ENCODE peak calls at places on chromosomes 2 and 18, in ten cellular contexts. Z is mammary epithelial cell, K is NB4, V is right lobe of liver, R is MM.1S, G is tibial nerve, Y is colonic mucosa, I is psoas muscle, E is HCT116, U is lower lobe of right lung. H is an unnamed sample.

GRCh38 chr2:61726456-61727209 is 127.2 kb downstream of the FAM161A start:
- DNase-seq in Z (no peak), K (no peak), V (no peak), R (peak; percentile 46), G (no peak), Y (no peak), I (no peak), E (no peak), U (no peak), H (no peak)

GRCh38 chr18:74818776-74819175 is 221.1 kb downstream of the ZNF407 start:
- DNase-seq in Z (peak; percentile 42), K (no peak), V (no peak), R (no peak), G (no peak), Y (no peak), I (no peak), E (no peak), U (no peak), H (no peak)

GRCh38 chr2:84894758-84895520 is 10.5 kb upstream of the TMSB10 start:
- DNase-seq in Z (peak; percentile 31), K (peak; percentile 52), V (no peak), R (no peak), G (no peak), Y (no peak), I (no peak), E (no peak), U (no peak), H (no peak)

GRCh38 chr2:148048475-148049221 is 27.8 kb downstream of the MBD5 start:
- DNase-seq in Z (peak; percentile 47), K (peak; percentile 20), V (no peak), R (peak; percentile 9), G (no peak), Y (no peak), I (no peak), E (no peak), U (no peak), H (no peak)

GRCh38 chr2:127670055-127670956 is 5.0 kb downstream of the LIMS2 start:
- DNase-seq in Z (no peak), K (no peak), V (no peak), R (no peak), G (no peak), Y (no peak), I (no peak), E (no peak), U (no peak), H (no peak)

GRCh38 chr2:210028178-210028577 is 25.7 kb downstream of the RPE start:
- DNase-seq in Z (no peak), K (no peak), V (no peak), R (no peak), G (no peak), Y (no peak), I (no peak), E (no peak), U (no peak), H (no peak)

GRCh38 chr2:128598862-128599441 is 280.3 kb upstream of the HS6ST1 start:
- DNase-seq in Z (no peak), K (no peak), V (no peak), R (no peak), G (no peak), Y (no peak), I (no peak), E (no peak), U (no peak), H (no peak)

GRCh38 chr2:151241224-151241623 is 20.4 kb downstream of the RBM43 start:
- DNase-seq in Z (peak; percentile 27), K (no peak), V (no peak), R (no peak), G (no peak), Y (no peak), I (no peak), E (no peak), U (no peak), H (no peak)

GRCh38 chr2:126839711-126840110 is 59.0 kb upstream of the TEX51 start:
- DNase-seq in Z (no peak), K (no peak), V (no peak), R (no peak), G (no peak), Y (no peak), I (no peak), E (no peak), U (no peak), H (no peak)

GRCh38 chr2:202035089-202035940 is 1.7 kb downstream of the FZD7 start:
- DNase-seq in Z (peak; percentile 58), K (no peak), V (no peak), R (no peak), G (peak; percentile 42), Y (peak; percentile 55), I (peak; percentile 69), E (no peak), U (peak; percentile 70), H (no peak)

GRCh38 chr2:214066847-214067246 is 344.0 kb upstream of the VWC2L start:
- DNase-seq in Z (no peak), K (no peak), V (no peak), R (no peak), G (no peak), Y (no peak), I (no peak), E (no peak), U (no peak), H (no peak)

GRCh38 chr2:178397002-178397605 is 53.9 kb downstream of the PRKRA start:
- DNase-seq in Z (peak; percentile 24), K (peak; percentile 64), V (no peak), R (peak; percentile 71), G (no peak), Y (no peak), I (no peak), E (peak; percentile 33), U (no peak), H (peak; percentile 55)

GRCh38 chr2:114550895-114551793 is 108.7 kb downstream of the DPP10 start:
- DNase-seq in Z (peak; percentile 35), K (peak; percentile 69), V (peak; percentile 32), R (peak; percentile 75), G (peak; percentile 14), Y (peak; percentile 78), I (no peak), E (no peak), U (no peak), H (peak; percentile 84)

GRCh38 chr2:66528974-66529724 is 94.2 kb downstream of the MEIS1 start:
- DNase-seq in Z (no peak), K (no peak), V (no peak), R (no peak), G (no peak), Y (no peak), I (no peak), E (no peak), U (no peak), H (no peak)
- H3K4me3 ChIP-seq in Z (no peak overlapping the region), K (no peak overlapping the region), V (no peak overlapping the region), R (no peak overlapping the region), G (no peak overlapping the region), Y (no peak overlapping the region), I (no peak overlapping the region), E (no peak overlapping the region), U (no peak overlapping the region), H (no peak overlapping the region)

DNA sequence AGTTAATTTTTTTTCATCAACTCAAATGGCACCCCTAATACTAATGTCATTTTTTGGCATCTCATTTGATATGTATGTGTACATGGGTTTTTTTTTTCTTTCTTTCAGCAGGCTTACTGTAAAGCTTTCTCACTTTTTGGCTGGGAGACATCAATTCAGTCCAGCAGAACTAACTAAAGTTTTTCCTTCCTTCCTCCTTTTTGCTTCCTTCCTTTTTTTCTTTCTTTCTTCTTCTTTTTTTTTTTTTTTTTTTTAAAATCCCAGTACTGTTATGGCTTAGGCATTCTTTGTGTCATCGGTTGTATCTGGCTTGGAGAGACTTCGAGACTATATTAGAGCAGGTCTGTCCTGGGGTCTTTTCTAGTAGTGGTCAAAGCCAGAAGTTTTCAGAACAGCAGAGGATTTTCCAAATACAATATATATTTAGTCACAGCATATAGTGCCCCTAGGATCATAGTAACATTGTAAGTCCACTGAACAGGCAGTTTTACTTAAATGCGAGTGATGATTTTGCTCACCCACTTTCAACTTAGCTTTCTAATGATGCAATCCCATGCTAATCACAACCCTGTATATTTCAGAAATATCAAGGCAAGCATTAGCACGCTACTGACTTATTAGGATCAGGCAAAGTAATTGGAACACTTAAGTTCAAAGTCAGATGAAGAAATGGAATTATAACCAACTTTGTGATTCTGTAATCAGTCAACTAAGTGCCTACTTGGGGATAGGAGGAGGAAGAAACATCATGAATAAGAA is 4.0 kb downstream of the KLHL29 start:
- DNase-seq in Z (no peak), K (no peak), V (no peak), R (no peak), G (no peak), Y (no peak), I (no peak), E (no peak), U (no peak), H (no peak)
- H3K4me3 ChIP-seq in Z (no peak overlapping the region), K (no peak overlapping the region), V (no peak overlapping the region), R (no peak overlapping the region), G (no peak overlapping the region), Y (no peak overlapping the region), I (no peak overlapping the region), E (no peak overlapping the region), U (no peak overlapping the region), H (no peak overlapping the region)

GRCh38 chr18:4430836-4431235 is 24.3 kb downstream of the DLGAP1 start:
- DNase-seq in Z (no peak), K (no peak), V (no peak), R (no peak), G (no peak), Y (no peak), I (no peak), E (no peak), U (no peak), H (no peak)
- H3K4me3 ChIP-seq in Z (no peak overlapping the region), K (no peak overlapping the region), V (no peak overlapping the region), R (no peak overlapping the region), G (no peak overlapping the region), Y (no peak overlapping the region), I (no peak overlapping the region), E (no peak overlapping the region), U (no peak overlapping the region), H (no peak overlapping the region)

GRCh38 chr18:80213173-80213572 is 34.1 kb downstream of the PARD6G start:
- DNase-seq in Z (no peak), K (no peak), V (no peak), R (peak; percentile 59), G (no peak), Y (no peak), I (no peak), E (no peak), U (no peak), H (peak; percentile 33)

GRCh38 chr18:80208620-80209019 is 38.7 kb downstream of the PARD6G start:
- DNase-seq in Z (no peak), K (no peak), V (no peak), R (no peak), G (no peak), Y (no peak), I (no peak), E (no peak), U (no peak), H (no peak)

DNA sequence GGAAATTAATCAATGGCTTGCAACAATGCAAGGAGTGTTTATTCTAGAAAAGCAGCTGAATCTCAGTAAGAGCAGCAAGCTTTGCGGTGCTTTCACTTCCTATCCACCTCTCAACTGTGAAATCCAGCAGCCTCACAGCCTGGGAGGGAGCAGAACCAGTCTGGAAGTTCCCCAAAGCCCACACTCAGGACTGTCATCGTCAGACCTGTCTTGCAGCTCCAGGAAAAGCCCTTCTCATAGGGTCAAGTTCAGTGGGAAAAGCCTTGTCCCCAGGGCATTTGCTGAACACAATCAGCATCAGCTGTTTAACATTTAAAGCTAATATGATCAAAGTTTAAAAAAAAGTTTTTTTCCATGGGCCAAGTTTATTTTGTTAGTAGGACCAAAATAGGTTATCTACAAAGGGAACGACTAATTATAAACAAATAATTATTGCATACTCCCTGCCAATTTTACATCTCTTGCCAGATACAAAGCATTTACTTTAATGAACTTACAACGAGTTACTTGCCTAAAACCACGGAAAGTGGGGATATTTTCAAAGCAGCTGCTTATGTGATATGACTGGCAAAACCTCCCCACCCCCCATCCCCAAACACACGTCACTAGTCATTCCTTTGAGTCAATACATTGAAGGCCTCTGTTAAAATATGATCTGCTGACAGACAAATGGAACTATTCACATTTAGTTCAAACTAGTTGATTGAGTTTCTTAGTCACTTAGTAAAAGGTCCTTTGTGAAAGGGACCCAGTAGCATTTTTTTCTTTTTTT is 36.8 kb downstream of the PARD6G start:
- DNase-seq in Z (peak; percentile 79), K (no peak), V (no peak), R (no peak), G (no peak), Y (peak; percentile 11), I (no peak), E (no peak), U (no peak), H (no peak)
- H3K4me3 ChIP-seq in Z (no peak overlapping the region), K (no peak overlapping the region), V (no peak overlapping the region), R (no peak overlapping the region), G (no peak overlapping the region), Y (no peak overlapping the region), I (no peak overlapping the region), E (no peak overlapping the region), U (no peak overlapping the region), H (no peak overlapping the region)